ENCODE peak calls at places on chromosome 13, in five cellular contexts. One of them, this sample, is unnamed.

GRCh38 chr13:49760555-49760954 is 31.9 kb downstream of the KPNA3 start:
- DNase-seq in tibial nerve: no peak
- DNase-seq in colonic mucosa: no peak
- DNase-seq in right lobe of liver: no peak
- DNase-seq in stomach: no peak
- DNase-seq in this sample: no peak

GRCh38 chr13:84136582-84136981 is 254.3 kb upstream of the SLITRK1 start:
- DNase-seq in colonic mucosa: no peak
- DNase-seq in stomach: no peak
- DNase-seq in right lobe of liver: no peak
- DNase-seq in tibial nerve: no peak
- DNase-seq in this sample: no peak

GRCh38 chr13:29994911-29995601 is 144.6 kb upstream of the UBL3 start:
- DNase-seq in stomach: no peak
- DNase-seq in colonic mucosa: no peak
- DNase-seq in tibial nerve: no peak
- DNase-seq in right lobe of liver: no peak
- DNase-seq in this sample: no peak

GRCh38 chr13:109785141-109785891 is 1.1 kb downstream of the IRS2 start:
- DNase-seq in colonic mucosa: peak; percentile 54
- DNase-seq in stomach: peak; percentile 61
- DNase-seq in tibial nerve: no peak
- DNase-seq in right lobe of liver: peak; percentile 64
- DNase-seq in this sample: no peak

GRCh38 chr13:108044929-108045328 is 170.4 kb downstream of the LIG4 start:
- DNase-seq in colonic mucosa: no peak
- DNase-seq in right lobe of liver: no peak
- DNase-seq in tibial nerve: no peak
- DNase-seq in stomach: no peak
- DNase-seq in this sample: no peak

GRCh38 chr13:62747629-62748028 is 1332.0 kb upstream of the PCDH20 start:
- DNase-seq in tibial nerve: no peak
- DNase-seq in right lobe of liver: no peak
- DNase-seq in colonic mucosa: no peak
- DNase-seq in stomach: no peak
- DNase-seq in this sample: no peak

GRCh38 chr13:30698488-30699005 is 36.8 kb upstream of the ALOX5AP start:
- DNase-seq in stomach: no peak
- DNase-seq in tibial nerve: no peak
- DNase-seq in colonic mucosa: no peak
- DNase-seq in right lobe of liver: no peak
- DNase-seq in this sample: no peak

GRCh38 chr13:103866041-103866440 is 799.8 kb upstream of the SLC10A2 start:
- DNase-seq in tibial nerve: no peak
- DNase-seq in stomach: no peak
- DNase-seq in colonic mucosa: no peak
- DNase-seq in right lobe of liver: no peak
- DNase-seq in this sample: no peak

GRCh38 chr13:28059214-28059613 is 41.2 kb downstream of the FLT3 start:
- DNase-seq in right lobe of liver: peak; percentile 66
- DNase-seq in colonic mucosa: peak; percentile 57
- DNase-seq in tibial nerve: no peak
- DNase-seq in stomach: peak; percentile 44
- DNase-seq in this sample: no peak

GRCh38 chr13:99087954-99088491 is 110.2 kb upstream of the DOCK9 start:
- DNase-seq in tibial nerve: no peak
- DNase-seq in right lobe of liver: no peak
- DNase-seq in colonic mucosa: peak; percentile 47
- DNase-seq in stomach: no peak
- DNase-seq in this sample: no peak

GRCh38 chr13:74919914-74920313 is 562.1 kb downstream of the TBC1D4 start:
- DNase-seq in tibial nerve: no peak
- DNase-seq in stomach: no peak
- DNase-seq in colonic mucosa: no peak
- DNase-seq in right lobe of liver: no peak
- DNase-seq in this sample: no peak

GRCh38 chr13:51518847-51519246 is 65.4 kb upstream of the WDFY2 start:
- DNase-seq in stomach: no peak
- DNase-seq in right lobe of liver: no peak
- DNase-seq in tibial nerve: no peak
- DNase-seq in colonic mucosa: no peak
- DNase-seq in this sample: no peak

GRCh38 chr13:22735381-22735995 is 445.3 kb upstream of the SGCG start:
- DNase-seq in right lobe of liver: no peak
- DNase-seq in stomach: no peak
- DNase-seq in tibial nerve: no peak
- DNase-seq in colonic mucosa: no peak
- DNase-seq in this sample: no peak

GRCh38 chr13:79451500-79451962 is 29.4 kb upstream of the NDFIP2 start:
- DNase-seq in right lobe of liver: no peak
- DNase-seq in tibial nerve: no peak
- DNase-seq in colonic mucosa: no peak
- DNase-seq in stomach: no peak
- DNase-seq in this sample: no peak

GRCh38 chr13:78183737-78184136 is 265.1 kb upstream of the EDNRB start:
- DNase-seq in stomach: no peak
- DNase-seq in right lobe of liver: no peak
- DNase-seq in colonic mucosa: no peak
- DNase-seq in tibial nerve: no peak
- DNase-seq in this sample: no peak

GRCh38 chr13:86324191-86324590 is 525.0 kb upstream of the SLITRK6 start:
- DNase-seq in colonic mucosa: no peak
- DNase-seq in stomach: no peak
- DNase-seq in right lobe of liver: no peak
- DNase-seq in tibial nerve: no peak
- DNase-seq in this sample: no peak

GRCh38 chr13:52925221-52925620 is 76.8 kb upstream of the PCDH8 start:
- DNase-seq in right lobe of liver: no peak
- DNase-seq in tibial nerve: no peak
- DNase-seq in stomach: no peak
- DNase-seq in colonic mucosa: no peak
- DNase-seq in this sample: no peak
- H3K4me3 ChIP-seq in right lobe of liver: no peak overlapping the region
- H3K4me3 ChIP-seq in tibial nerve: no peak overlapping the region
- H3K4me3 ChIP-seq in stomach: no peak overlapping the region
- H3K4me3 ChIP-seq in colonic mucosa: no peak overlapping the region
- H3K4me3 ChIP-seq in this sample: no peak overlapping the region

DNA sequence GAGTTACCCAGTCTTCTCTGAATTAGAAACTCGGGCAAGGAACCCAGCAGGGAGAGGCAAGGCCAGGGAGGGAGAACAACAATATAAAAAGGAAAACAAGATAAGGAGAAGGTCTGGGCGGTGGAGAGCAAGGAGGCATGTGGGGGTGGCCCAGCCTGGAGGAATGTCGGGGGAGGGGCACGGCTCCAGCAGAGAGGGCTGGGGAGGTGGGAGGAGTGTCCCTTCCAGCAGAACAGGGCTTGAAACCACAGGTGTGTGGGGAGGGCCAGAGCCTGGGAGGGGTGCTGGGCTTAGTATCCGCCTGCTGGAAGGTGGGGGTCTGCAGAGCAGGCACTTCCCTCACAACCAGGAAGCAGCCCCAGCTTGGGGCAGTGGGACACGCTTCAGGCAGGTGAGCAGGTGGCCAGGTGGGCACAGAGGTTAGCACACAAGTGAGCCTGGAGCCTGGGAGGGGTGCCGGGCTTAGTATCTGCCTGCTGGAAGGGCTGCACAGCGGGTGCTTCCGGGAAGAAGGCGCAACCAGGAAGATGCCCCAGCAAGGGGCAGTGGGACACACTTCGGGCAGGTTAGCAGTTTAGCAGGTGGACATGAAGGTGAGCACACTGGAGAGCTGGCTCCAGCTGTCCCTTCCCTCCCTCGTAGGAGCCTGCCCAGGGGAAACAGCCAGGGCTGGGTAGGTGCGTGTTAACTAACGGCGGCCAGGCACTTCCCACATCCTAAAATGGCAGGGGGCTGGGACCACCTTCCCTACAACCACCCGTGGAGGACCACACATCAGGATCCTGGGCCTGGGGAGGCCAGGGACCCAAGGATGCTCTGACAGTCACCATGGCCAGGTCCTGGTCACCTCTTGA is 3.1 kb downstream of the GAS6 start:
- DNase-seq in right lobe of liver: no peak
- DNase-seq in colonic mucosa: peak; percentile 90
- DNase-seq in stomach: peak; percentile 82
- DNase-seq in tibial nerve: no peak
- DNase-seq in this sample: no peak
- H3K27ac ChIP-seq in right lobe of liver: no peak overlapping the region
- H3K27ac ChIP-seq in colonic mucosa: peak overlapping the region; percentile 84
- H3K27ac ChIP-seq in stomach: peak overlapping the region; percentile 92
- H3K27ac ChIP-seq in tibial nerve: no peak overlapping the region
- H3K27ac ChIP-seq in this sample: peak overlapping the region; percentile 94

GRCh38 chr13:39040206-39040605 is 1.9 kb downstream of the NHLRC3 start:
- DNase-seq in tibial nerve: no peak
- DNase-seq in stomach: no peak
- DNase-seq in colonic mucosa: no peak
- DNase-seq in right lobe of liver: no peak
- DNase-seq in this sample: no peak
- H3K4me3 ChIP-seq in tibial nerve: peak overlapping the region; percentile 4
- H3K4me3 ChIP-seq in stomach: no peak overlapping the region
- H3K4me3 ChIP-seq in colonic mucosa: no peak overlapping the region
- H3K4me3 ChIP-seq in right lobe of liver: no peak overlapping the region
- H3K4me3 ChIP-seq in this sample: no peak overlapping the region

GRCh38 chr13:43558312-43558711 is 228.5 kb downstream of the ENOX1 start:
- DNase-seq in tibial nerve: no peak
- DNase-seq in colonic mucosa: no peak
- DNase-seq in stomach: no peak
- DNase-seq in right lobe of liver: no peak
- DNase-seq in this sample: no peak
- H3K27ac ChIP-seq in tibial nerve: no peak overlapping the region
- H3K27ac ChIP-seq in colonic mucosa: no peak overlapping the region
- H3K27ac ChIP-seq in stomach: no peak overlapping the region
- H3K27ac ChIP-seq in right lobe of liver: no peak overlapping the region
- H3K27ac ChIP-seq in this sample: no peak overlapping the region

GRCh38 chr13:19959831-19960672 is 1.5 kb downstream of the ZMYM2 start:
- DNase-seq in colonic mucosa: peak; percentile 87
- DNase-seq in tibial nerve: peak; percentile 62
- DNase-seq in right lobe of liver: peak; percentile 88
- DNase-seq in stomach: peak; percentile 83
- DNase-seq in this sample: peak; percentile 67

GRCh38 chr13:19961484-19961883 is 3.0 kb downstream of the ZMYM2 start:
- DNase-seq in tibial nerve: no peak
- DNase-seq in right lobe of liver: no peak
- DNase-seq in stomach: no peak
- DNase-seq in colonic mucosa: no peak
- DNase-seq in this sample: no peak

GRCh38 chr13:19961924-19962323 is 3.4 kb downstream of the ZMYM2 start:
- DNase-seq in right lobe of liver: no peak
- DNase-seq in stomach: no peak
- DNase-seq in colonic mucosa: no peak
- DNase-seq in tibial nerve: no peak
- DNase-seq in this sample: no peak

GRCh38 chr13:19959141-19959830 is 759 bp downstream of the ZMYM2 start:
- DNase-seq in colonic mucosa: peak; percentile 63
- DNase-seq in stomach: peak; percentile 51
- DNase-seq in tibial nerve: peak; percentile 21
- DNase-seq in right lobe of liver: peak; percentile 71
- DNase-seq in this sample: peak; percentile 8

GRCh38 chr13:19960673-19961015 is 2.1 kb downstream of the ZMYM2 start:
- DNase-seq in colonic mucosa: no peak
- DNase-seq in right lobe of liver: no peak
- DNase-seq in tibial nerve: no peak
- DNase-seq in stomach: no peak
- DNase-seq in this sample: no peak
- H3K4me3 ChIP-seq in colonic mucosa: peak overlapping the region; percentile 7
- H3K4me3 ChIP-seq in right lobe of liver: no peak overlapping the region
- H3K4me3 ChIP-seq in tibial nerve: peak overlapping the region; percentile 61
- H3K4me3 ChIP-seq in stomach: peak overlapping the region; percentile 89
- H3K4me3 ChIP-seq in this sample: peak overlapping the region; percentile 84

DNA sequence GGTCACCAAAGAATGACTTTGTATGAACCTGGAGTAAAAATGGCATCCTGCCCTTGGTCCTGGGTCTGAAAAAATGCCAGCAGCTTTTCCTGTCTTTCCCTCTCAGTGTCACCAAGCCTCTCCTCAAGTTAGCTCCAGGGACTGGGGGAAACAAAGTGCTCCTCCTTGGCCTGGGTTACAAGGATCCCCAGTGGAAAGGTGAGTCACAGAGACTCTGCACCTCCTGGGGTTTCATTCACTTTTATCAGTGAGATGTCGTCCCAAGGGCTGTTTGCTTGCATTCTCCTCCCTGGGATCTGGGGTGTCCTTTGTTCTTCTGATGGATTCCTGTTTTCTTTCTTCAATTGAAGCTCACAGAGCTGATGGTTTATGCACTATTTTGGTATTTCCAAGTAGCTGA is 93.2 kb upstream of the CSNK1A1L start:
- DNase-seq in colonic mucosa: no peak
- DNase-seq in tibial nerve: no peak
- DNase-seq in right lobe of liver: no peak
- DNase-seq in stomach: no peak
- DNase-seq in this sample: no peak
- H3K27ac ChIP-seq in colonic mucosa: no peak overlapping the region
- H3K27ac ChIP-seq in tibial nerve: no peak overlapping the region
- H3K27ac ChIP-seq in right lobe of liver: no peak overlapping the region
- H3K27ac ChIP-seq in stomach: no peak overlapping the region
- H3K27ac ChIP-seq in this sample: no peak overlapping the region

DNA sequence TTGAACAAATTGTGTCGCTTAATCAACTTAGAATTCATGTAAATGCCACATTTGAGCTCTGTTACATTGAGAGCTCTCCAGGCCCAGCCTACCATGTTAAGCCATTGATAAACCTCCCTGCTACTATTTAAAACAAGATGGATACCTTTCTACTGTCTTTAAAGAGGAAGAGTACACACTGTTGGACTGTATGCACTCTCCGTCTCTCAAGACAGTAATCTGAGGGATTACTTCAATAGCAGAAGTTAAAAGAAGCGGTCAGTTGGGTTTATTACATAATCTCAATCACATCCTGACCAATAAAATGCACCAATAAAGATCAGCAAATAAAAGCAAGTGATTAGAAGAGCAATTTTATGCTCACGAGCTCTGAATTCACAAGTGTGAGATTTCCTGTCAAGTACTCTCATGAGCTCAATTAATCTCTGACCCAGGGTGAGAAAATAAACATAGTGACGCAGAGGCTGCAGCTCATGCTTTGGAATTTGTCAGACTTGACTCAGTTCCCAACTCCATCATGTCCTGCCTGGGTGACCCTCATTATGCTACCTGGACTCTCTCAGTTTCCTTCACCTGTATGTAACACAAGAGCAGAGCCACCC is 12.3 kb downstream of the ABCC4 start:
- DNase-seq in colonic mucosa: no peak
- DNase-seq in stomach: no peak
- DNase-seq in right lobe of liver: no peak
- DNase-seq in tibial nerve: no peak
- DNase-seq in this sample: no peak
- H3K4me3 ChIP-seq in colonic mucosa: no peak overlapping the region
- H3K4me3 ChIP-seq in stomach: no peak overlapping the region
- H3K4me3 ChIP-seq in right lobe of liver: no peak overlapping the region
- H3K4me3 ChIP-seq in tibial nerve: no peak overlapping the region
- H3K4me3 ChIP-seq in this sample: no peak overlapping the region

GRCh38 chr13:41356788-41357187 is 45.7 kb downstream of the NAA16 start:
- DNase-seq in stomach: no peak
- DNase-seq in right lobe of liver: no peak
- DNase-seq in colonic mucosa: no peak
- DNase-seq in tibial nerve: no peak
- DNase-seq in this sample: no peak
- H3K27ac ChIP-seq in stomach: no peak overlapping the region
- H3K27ac ChIP-seq in right lobe of liver: no peak overlapping the region
- H3K27ac ChIP-seq in colonic mucosa: no peak overlapping the region
- H3K27ac ChIP-seq in tibial nerve: no peak overlapping the region
- H3K27ac ChIP-seq in this sample: no peak overlapping the region

This sample was measured in thoracic aorta.